ENCODE peak calls at places on chromosomes 16 and 17, in four cellular contexts. A, Y, H and D are unnamed samples.

GRCh38 chr16:85556456-85557082 is 56.6 kb upstream of the GSE1 start:
- DNase-seq in Y (peak), H (peak), A (no peak), D (peak)

GRCh38 chr16:85172465-85173071 is 60.3 kb upstream of the CIBAR2 start:
- DNase-seq in Y (peak), A (peak), H (no peak), D (peak)

GRCh38 chr17:16886655-16887322 is 85.1 kb downstream of the TNFRSF13B start:
- DNase-seq in A (no peak), H (no peak), Y (no peak), D (no peak)

GRCh38 chr17:30332057-30332542 is 1.8 kb downstream of the TMIGD1 start:
- DNase-seq in A (peak), Y (peak), H (no peak), D (no peak)

GRCh38 chr17:28576758-28577465 is at the start of gene ALDOC:
- DNase-seq in Y (peak), A (peak), H (peak), D (peak)

GRCh38 chr16:89701425-89702406 is at the start of gene SPATA2L:
- DNase-seq in H (peak), Y (peak), A (peak), D (peak)

GRCh38 chr16:73143681-73144370 is 95.9 kb upstream of the ZFHX3 start:
- DNase-seq in H (no peak), Y (peak), A (no peak), D (no peak)

GRCh38 chr17:78147315-78147998 is 1.3 kb downstream of the C17orf99 start:
- DNase-seq in Y (no peak), A (no peak), H (peak), D (no peak)

GRCh38 chr17:40452921-40453378 is 9.7 kb downstream of the IGFBP4 start:
- DNase-seq in A (peak), Y (peak), H (no peak), D (no peak)

GRCh38 chr16:85755929-85756768 is 5.3 kb upstream of the C16orf74 start:
- DNase-seq in A (peak), H (peak), Y (no peak), D (no peak)

GRCh38 chr17:43733956-43734355 is 24.6 kb downstream of the SOST start:
- DNase-seq in H (no peak), A (no peak), Y (no peak), D (no peak)

GRCh38 chr16:3792472-3793012 is 75.2 kb upstream of the TRAP1 start:
- DNase-seq in A (no peak), H (no peak), Y (no peak), D (no peak)

GRCh38 chr17:39887078-39887477 is 19.1 kb downstream of the ZPBP2 start:
- DNase-seq in Y (no peak), H (no peak), A (no peak), D (no peak)

GRCh38 chr16:85844786-85845185 is 45.3 kb downstream of the COX4I1 start:
- DNase-seq in A (peak), Y (peak), H (no peak), D (no peak)

GRCh38 chr16:53084141-53084541 is 29.4 kb downstream of the CHD9 start:
- DNase-seq in H (no peak), A (no peak), Y (no peak), D (no peak)

GRCh38 chr16:85778873-85779272 is 20.5 kb downstream of the EMC8 start:
- DNase-seq in A (no peak), Y (no peak), H (no peak), D (no peak)

GRCh38 chr17:83056583-83057396 is 22.6 kb upstream of the METRNL start:
- DNase-seq in H (no peak), Y (no peak), A (no peak), D (no peak)

GRCh38 chr17:49244839-49245238 is 14.3 kb upstream of the PHOSPHO1 start:
- DNase-seq in H (no peak), Y (no peak), A (no peak), D (no peak)

DNA sequence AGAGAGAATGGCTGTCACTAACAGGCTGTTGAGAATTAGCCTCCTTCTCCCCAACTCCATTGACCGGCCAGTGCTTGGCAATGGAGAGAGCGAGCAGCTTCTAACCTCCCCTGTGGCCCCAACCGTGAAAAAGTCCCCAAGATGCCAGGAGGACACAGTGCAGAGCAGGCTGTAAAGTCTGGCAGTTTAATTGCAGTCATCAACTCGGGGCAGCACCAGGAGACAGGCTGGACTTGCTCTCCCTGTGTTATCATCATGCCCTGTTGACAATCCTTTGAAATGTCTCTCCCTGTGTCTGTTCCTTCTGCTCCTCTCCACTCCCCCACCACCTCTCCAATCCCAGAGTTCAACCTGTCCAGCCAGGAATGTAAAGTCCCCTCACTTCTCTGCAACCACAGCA is 721 bp upstream of the CDRT4 start:
- DNase-seq in A (no peak), H (no peak), Y (peak), D (no peak)
- H3K27ac ChIP-seq in A (no peak), H (peak), Y (peak), D (no peak)

GRCh38 chr17:1713878-1714487 is 3.8 kb upstream of the TLCD2 start:
- DNase-seq in A (peak), H (no peak), Y (peak), D (peak)
- H3K4me3 ChIP-seq in A (peak), H (peak), Y (peak), D (peak)

GRCh38 chr17:32314636-32315035 is 27.3 kb downstream of the C17orf75 start:
- DNase-seq in H (no peak), Y (no peak), A (no peak), D (no peak)

GRCh38 chr17:32305049-32305448 is 36.9 kb downstream of the C17orf75 start:
- DNase-seq in H (no peak), Y (no peak), A (no peak), D (no peak)

GRCh38 chr17:32310927-32311568 is 30.9 kb downstream of the C17orf75 start:
- DNase-seq in A (no peak), Y (no peak), H (no peak), D (no peak)
- H3K27ac ChIP-seq in A (no peak), Y (no peak), H (no peak), D (no peak)

DNA sequence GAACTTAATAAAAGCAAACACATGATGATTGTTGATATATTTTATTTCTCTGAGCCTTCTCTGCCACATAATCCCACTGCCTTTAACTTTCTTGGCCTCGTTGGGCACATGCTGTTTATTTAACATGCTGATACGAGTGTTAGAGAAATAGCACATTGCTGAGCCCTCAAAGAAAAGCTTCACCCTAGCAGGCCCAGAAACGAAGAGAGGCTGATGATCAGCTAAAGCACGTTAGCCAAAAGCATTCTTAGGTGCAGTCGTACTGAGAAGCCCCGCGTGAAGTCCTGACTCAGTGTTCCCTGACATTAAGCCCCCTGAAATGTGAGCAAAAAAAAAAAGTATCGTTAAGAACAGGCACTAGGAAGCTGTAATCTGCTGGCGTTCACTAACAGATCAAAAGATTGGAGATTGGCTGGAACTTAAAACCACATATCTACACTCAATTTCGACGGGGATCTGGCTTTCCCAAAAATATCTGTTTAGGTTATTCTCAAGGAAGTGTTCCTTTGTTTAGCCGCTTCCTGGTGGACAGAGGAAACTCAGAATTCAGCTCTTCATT is 122.7 kb downstream of the CCDC182 start:
- DNase-seq in H (no peak), Y (no peak), A (no peak), D (no peak)
- H3K4me3 ChIP-seq in H (no peak), Y (no peak), A (no peak), D (no peak)

GRCh38 chr16:10876799-10877341 is at the start of gene CIITA:
- DNase-seq in A (peak), Y (peak), H (peak), D (peak)

GRCh38 chr16:10877472-10877946 is 507 bp downstream of the CIITA start:
- DNase-seq in A (no peak), H (no peak), Y (no peak), D (no peak)

GRCh38 chr16:10878644-10879498 is 1.9 kb downstream of the CIITA start:
- DNase-seq in H (peak), Y (peak), A (peak), D (peak)

GRCh38 chr16:10878328-10878643 is 1.3 kb downstream of the CIITA start:
- DNase-seq in A (no peak), H (peak), Y (no peak), D (no peak)

GRCh38 chr16:10876305-10876704 is 697 bp upstream of the CIITA start:
- DNase-seq in H (no peak), A (no peak), Y (no peak), D (no peak)
- H3K27ac ChIP-seq in H (no peak), A (no peak), Y (no peak), D (no peak)